ENCODE peak calls at places on chromosome 9, in four cellular contexts. C is K562, R is GM12878, N is HepG2. X is an unnamed sample.

GRCh38 chr9:3906437-3907213 is 380.8 kb upstream of the RFX3 start:
- DNase-seq in C (no peak), R (no peak), N (no peak), X (no peak)

GRCh38 chr9:89153618-89154017 is 25.0 kb downstream of the SHC3 start:
- DNase-seq in C (no peak), R (no peak), N (no peak), X (no peak)

GRCh38 chr9:70352802-70353201 is 61.7 kb downstream of the KLF9 start:
- DNase-seq in C (peak; percentile 10), R (no peak), N (no peak), X (no peak)

GRCh38 chr9:136686794-136687711 is at the start of gene AGPAT2:
- DNase-seq in C (peak; percentile 98), R (no peak), N (no peak), X (peak; percentile 61)

GRCh38 chr9:109846781-109847180 is 66.8 kb downstream of the PALM2AKAP2 start:
- DNase-seq in C (no peak), R (no peak), N (no peak), X (no peak)

GRCh38 chr9:27572566-27572917 is 739 bp downstream of the C9orf72 start:
- DNase-seq in C (no peak), R (no peak), N (peak; percentile 30), X (no peak)

GRCh38 chr9:21070171-21070571 is 7.6 kb downstream of the IFNB1 start:
- DNase-seq in C (no peak), R (no peak), N (no peak), X (peak; percentile 32)

GRCh38 chr9:68872026-68872501 is 141.8 kb downstream of the PRKACG start:
- DNase-seq in C (no peak), R (no peak), N (no peak), X (peak; percentile 85)

GRCh38 chr9:138003485-138004190 is 126.1 kb downstream of the CACNA1B start:
- DNase-seq in C (no peak), R (no peak), N (no peak), X (no peak)

GRCh38 chr9:107280543-107280942 is 2.5 kb upstream of the RAD23B start:
- DNase-seq in C (no peak), R (no peak), N (no peak), X (no peak)

GRCh38 chr9:15505927-15506326 is 4.8 kb downstream of the PSIP1 start:
- DNase-seq in C (no peak), R (no peak), N (no peak), X (no peak)
- TF ChIP-seq ESRRA in C (no peak), R (no peak), N (no peak), X (no peak)

GRCh38 chr9:128292009-128292408 is 15.9 kb downstream of the SWI5 start:
- DNase-seq in C (no peak), R (no peak), N (no peak), X (no peak)
- TF ChIP-seq NR2C2 in C (no peak), R (no peak), N (no peak), X (no peak)

DNA sequence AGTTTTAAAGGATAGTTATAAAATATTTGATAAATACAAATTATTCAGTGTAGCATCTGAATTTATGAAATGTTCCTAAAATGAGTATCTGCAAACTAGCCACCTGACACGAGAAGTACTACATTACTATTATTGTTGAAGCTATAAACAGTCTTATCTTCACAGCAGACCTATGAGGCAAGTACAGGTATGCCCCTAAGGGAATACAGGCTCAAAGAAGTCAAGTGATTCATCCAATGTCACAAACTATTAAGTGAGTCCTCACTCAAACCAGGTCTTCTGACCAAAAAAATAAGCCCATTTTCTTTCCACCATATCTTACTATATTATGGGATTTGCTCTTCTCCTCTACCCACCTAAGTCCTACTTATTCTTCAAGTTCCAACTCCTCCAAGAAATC is 28.7 kb downstream of the STRBP start:
- DNase-seq in C (no peak), R (no peak), N (no peak), X (no peak)
- TF ChIP-seq ESRRA in C (no peak), R (no peak), N (no peak), X (no peak)

GRCh38 chr9:14403112-14403511 is 89.2 kb upstream of the NFIB start:
- DNase-seq in C (no peak), R (no peak), N (no peak), X (no peak)

GRCh38 chr9:14399736-14400657 is 86.1 kb upstream of the NFIB start:
- DNase-seq in C (no peak), R (no peak), N (no peak), X (no peak)

GRCh38 chr9:14396171-14396570 is 82.2 kb upstream of the NFIB start:
- DNase-seq in C (no peak), R (no peak), N (no peak), X (no peak)

GRCh38 chr9:14405176-14405575 is 91.2 kb upstream of the NFIB start:
- DNase-seq in C (no peak), R (no peak), N (no peak), X (no peak)

DNA sequence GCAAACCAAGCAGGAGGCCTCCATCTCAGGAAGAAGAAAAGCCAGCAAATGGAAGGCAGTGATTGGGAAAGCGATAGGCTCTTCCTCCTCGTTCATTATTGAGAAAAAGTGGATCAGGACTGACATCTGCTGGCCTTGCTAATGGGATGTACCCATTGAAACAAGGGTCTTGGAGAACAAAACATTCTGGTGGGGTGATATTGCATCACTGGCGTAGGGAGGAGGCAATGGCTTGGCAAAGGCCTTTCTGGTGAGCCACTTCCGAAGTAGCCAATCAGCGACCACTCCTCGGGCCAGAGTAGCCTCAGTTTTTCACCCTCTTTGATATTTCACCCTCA is 86.7 kb upstream of the NFIB start:
- DNase-seq in C (peak; percentile 7), R (no peak), N (peak; percentile 35), X (peak; percentile 37)
- TF ChIP-seq NR2C2 in C (no peak), R (no peak), N (no peak), X (no peak)

DNA sequence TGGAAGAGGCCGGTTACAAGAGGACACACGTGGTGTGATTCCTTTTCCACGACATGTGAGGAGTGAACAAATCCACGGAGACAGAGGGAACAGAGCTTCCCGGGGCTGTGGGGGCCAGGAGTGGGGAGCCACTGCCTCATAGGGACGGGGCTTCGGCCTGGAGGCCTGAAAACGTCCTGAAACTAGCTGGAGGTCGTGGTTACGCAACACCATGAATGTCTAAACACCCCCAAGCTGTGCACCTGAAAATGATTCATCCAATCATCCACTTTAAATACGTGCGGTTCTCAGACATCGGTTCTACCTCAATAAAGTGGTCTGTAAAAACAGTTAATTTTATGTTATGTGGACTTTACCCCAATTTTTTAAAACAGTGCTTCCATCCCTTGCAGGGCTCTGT is 65.3 kb upstream of the PPP1R26 start:
- DNase-seq in C (no peak), R (no peak), N (no peak), X (no peak)
- TF ChIP-seq ESRRA in C (no peak), R (no peak), N (no peak), X (no peak)

GRCh38 chr9:113755433-113755832 is 120.7 kb upstream of the ZNF618 start:
- DNase-seq in C (no peak), R (no peak), N (no peak), X (no peak)

GRCh38 chr9:113753398-113754119 is 122.5 kb upstream of the ZNF618 start:
- DNase-seq in C (no peak), R (no peak), N (no peak), X (no peak)

GRCh38 chr9:113754739-113755138 is 121.4 kb upstream of the ZNF618 start:
- DNase-seq in C (no peak), R (no peak), N (no peak), X (no peak)

GRCh38 chr9:113756476-113757198 is 119.5 kb upstream of the ZNF618 start:
- DNase-seq in C (no peak), R (no peak), N (no peak), X (no peak)
- TF ChIP-seq NR2C2 in C (no peak), R (no peak), N (no peak), X (no peak)